ENCODE peak calls at places on chromosomes 6 and 20, in eight cellular contexts. A, O, N, P, C, I, E and K are unnamed samples.

GRCh38 chr6:13183446-13184088 is 144.8 kb downstream of the TBC1D7 start:
- DNase-seq in A (no peak), O (no peak), N (no peak), P (no peak), C (no peak), I (no peak), E (no peak), K (no peak)

GRCh38 chr6:105136433-105137350 is 43.1 kb downstream of the POPDC3 start:
- DNase-seq in A (peak; percentile 36), O (peak; percentile 68), N (peak; percentile 59), P (peak; percentile 79), C (peak; percentile 28), I (peak; percentile 39), E (peak; percentile 61), K (no peak)

GRCh38 chr20:31653573-31653972 is 15.9 kb downstream of the COX4I2 start:
- DNase-seq in A (no peak), O (no peak), N (no peak), P (no peak), C (no peak), I (no peak), E (no peak), K (no peak)

GRCh38 chr6:12439296-12439695 is 149.1 kb downstream of the EDN1 start:
- DNase-seq in A (no peak), O (no peak), N (no peak), P (no peak), C (no peak), I (no peak), E (no peak), K (no peak)

GRCh38 chr6:168774381-168774780 is 333.4 kb downstream of the SMOC2 start:
- DNase-seq in A (no peak), O (no peak), N (no peak), P (no peak), C (no peak), I (no peak), E (no peak), K (no peak)

GRCh38 chr6:11367638-11368199 is 135.3 kb upstream of the NEDD9 start:
- DNase-seq in A (peak; percentile 44), O (no peak), N (no peak), P (no peak), C (no peak), I (peak; percentile 32), E (no peak), K (no peak)

GRCh38 chr20:38471987-38472512 is 593 bp upstream of the RALGAPB start:
- DNase-seq in A (no peak), O (no peak), N (no peak), P (no peak), C (no peak), I (no peak), E (no peak), K (no peak)

GRCh38 chr6:114087496-114087895 is 116.5 kb upstream of the HDAC2 start:
- DNase-seq in A (no peak), O (no peak), N (peak; percentile 9), P (no peak), C (no peak), I (no peak), E (no peak), K (no peak)

GRCh38 chr20:13113731-13114130 is 105.0 kb downstream of the SPTLC3 start:
- DNase-seq in A (no peak), O (no peak), N (no peak), P (no peak), C (no peak), I (no peak), E (no peak), K (no peak)

GRCh38 chr6:54262956-54263355 is 45.3 kb upstream of the TINAG start:
- DNase-seq in A (no peak), O (no peak), N (no peak), P (no peak), C (no peak), I (no peak), E (no peak), K (no peak)

GRCh38 chr6:15872252-15873103 is 209.7 kb upstream of the DTNBP1 start:
- DNase-seq in A (no peak), O (no peak), N (no peak), P (no peak), C (no peak), I (no peak), E (no peak), K (no peak)

GRCh38 chr6:3732345-3733141 is 19.0 kb downstream of the PXDC1 start:
- DNase-seq in A (peak; percentile 81), O (peak; percentile 76), N (peak; percentile 94), P (peak; percentile 67), C (peak; percentile 74), I (peak; percentile 78), E (peak; percentile 82), K (peak; percentile 83)

GRCh38 chr6:116741571-116741970 is 23.9 kb downstream of the FAM162B start:
- DNase-seq in A (no peak), O (no peak), N (no peak), P (no peak), C (no peak), I (no peak), E (no peak), K (no peak)
- H3K27me3 ChIP-seq in A (no peaks in the 10 kb centered on the region), O (no peaks in the 10 kb centered on the region), N (no peaks in the 10 kb centered on the region), P (no peaks in the 10 kb centered on the region), C (no peaks in the 10 kb centered on the region), I (no peaks in the 10 kb centered on the region), E (no peaks in the 10 kb centered on the region), K (no peaks in the 10 kb centered on the region)

DNA sequence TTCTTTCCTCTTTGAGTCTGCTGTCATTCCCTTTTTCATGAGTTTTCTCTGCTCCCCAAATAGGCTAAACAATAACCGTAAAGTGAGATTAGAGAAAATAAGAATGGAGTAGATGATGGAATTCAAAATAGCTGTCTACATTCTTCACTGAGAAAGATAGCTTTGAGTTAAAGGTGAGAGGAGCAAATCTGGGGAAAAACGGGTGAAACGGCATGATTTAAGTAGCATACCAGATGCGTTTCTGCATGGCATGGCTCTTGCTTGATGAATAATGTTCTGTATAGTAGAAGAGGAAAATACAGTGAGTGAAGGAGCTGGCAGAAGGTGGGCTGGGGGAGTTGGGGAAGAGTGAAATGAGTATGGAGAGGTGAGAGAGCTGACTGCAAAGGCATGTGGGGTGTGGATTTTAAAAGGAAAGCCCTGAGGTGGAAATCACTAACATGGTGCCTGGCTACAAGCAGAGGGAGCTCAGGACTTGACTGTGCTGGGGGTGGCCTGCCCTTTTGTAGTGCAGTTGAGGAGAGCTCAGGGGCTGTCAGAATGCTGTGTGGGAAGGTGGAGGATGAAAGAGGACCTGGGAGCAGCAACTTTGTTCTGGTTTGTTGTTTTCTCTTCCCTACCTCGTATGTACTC is 8.8 kb downstream of the BICRAL start:
- DNase-seq in A (no peak), O (peak; percentile 60), N (no peak), P (no peak), C (no peak), I (no peak), E (no peak), K (peak; percentile 54)
- H3K4me1 ChIP-seq in A (peaks cover 57% of the 10 kb centered on the region), O (peaks cover 3% of the 10 kb centered on the region), N (peaks cover 10% of the 10 kb centered on the region), P (peaks cover 57% of the 10 kb centered on the region), C (peaks cover 48% of the 10 kb centered on the region), I (peaks cover 5% of the 10 kb centered on the region), E (peaks cover 57% of the 10 kb centered on the region), K (peaks cover 49% of the 10 kb centered on the region)

GRCh38 chr20:1855113-1855512 is 40.1 kb upstream of the SIRPA start:
- DNase-seq in A (no peak), O (no peak), N (no peak), P (no peak), C (no peak), I (peak; percentile 33), E (no peak), K (no peak)

GRCh38 chr20:1855690-1856089 is 39.5 kb upstream of the SIRPA start:
- DNase-seq in A (no peak), O (no peak), N (no peak), P (no peak), C (no peak), I (no peak), E (no peak), K (no peak)

GRCh38 chr20:1853472-1853871 is 41.7 kb upstream of the SIRPA start:
- DNase-seq in A (no peak), O (no peak), N (no peak), P (no peak), C (no peak), I (no peak), E (no peak), K (no peak)

GRCh38 chr20:1856419-1856818 is 38.8 kb upstream of the SIRPA start:
- DNase-seq in A (no peak), O (no peak), N (no peak), P (no peak), C (no peak), I (no peak), E (no peak), K (no peak)

GRCh38 chr20:1854246-1854645 is 41.0 kb upstream of the SIRPA start:
- DNase-seq in A (no peak), O (no peak), N (no peak), P (no peak), C (no peak), I (no peak), E (no peak), K (no peak)
- H3K27me3 ChIP-seq in A (no peaks in the 10 kb centered on the region), O (no peaks in the 10 kb centered on the region), N (peaks cover 18% of the 10 kb centered on the region), P (no peaks in the 10 kb centered on the region), C (no peaks in the 10 kb centered on the region), I (no peaks in the 10 kb centered on the region), E (peaks cover 18% of the 10 kb centered on the region), K (no peaks in the 10 kb centered on the region)

GRCh38 chr6:25332165-25332564 is 53.0 kb downstream of the CARMIL1 start:
- DNase-seq in A (no peak), O (no peak), N (no peak), P (no peak), C (no peak), I (no peak), E (no peak), K (no peak)
- H3K4me1 ChIP-seq in A (peaks cover 31% of the 10 kb centered on the region), O (peaks cover 13% of the 10 kb centered on the region), N (peaks cover 4% of the 10 kb centered on the region), P (peaks cover 34% of the 10 kb centered on the region), C (peaks cover 3% of the 10 kb centered on the region), I (peaks cover 10% of the 10 kb centered on the region), E (peaks cover 40% of the 10 kb centered on the region), K (no peaks in the 10 kb centered on the region)

GRCh38 chr20:63495167-63495720 is 3.6 kb downstream of the EEF1A2 start:
- DNase-seq in A (no peak), O (no peak), N (no peak), P (no peak), C (no peak), I (no peak), E (no peak), K (no peak)
- H3K27me3 ChIP-seq in A (peaks cover 6% of the 10 kb centered on the region), O (peaks cover 4% of the 10 kb centered on the region), N (peaks cover 12% of the 10 kb centered on the region), P (peaks cover 11% of the 10 kb centered on the region), C (peaks cover 45% of the 10 kb centered on the region), I (peaks cover 36% of the 10 kb centered on the region), E (peaks cover 58% of the 10 kb centered on the region), K (no peaks in the 10 kb centered on the region)